ENCODE peak calls at places on chromosomes 3 and 15, in four cellular contexts. A, J, B and O are unnamed samples.

GRCh38 chr15:39132071-39132470 is 448.8 kb upstream of the THBS1 start:
- DNase-seq in A (no peak), J (no peak), B (no peak), O (no peak)

GRCh38 chr3:138019288-138020069 is 9.5 kb downstream of the CLDN18 start:
- DNase-seq in A (no peak), J (no peak), B (no peak), O (no peak)

GRCh38 chr15:82301296-82302016 is 38.8 kb downstream of the SAXO2 start:
- DNase-seq in A (no peak), J (no peak), B (no peak), O (no peak)

GRCh38 chr15:60408438-60409105 is 10.8 kb upstream of the ANXA2 start:
- DNase-seq in A (peak), J (no peak), B (no peak), O (no peak)

GRCh38 chr3:72055436-72055835 is 270.5 kb upstream of the PROK2 start:
- DNase-seq in A (no peak), J (no peak), B (no peak), O (no peak)

GRCh38 chr3:45477838-45478237 is 89.5 kb downstream of the LARS2 start:
- DNase-seq in A (no peak), J (no peak), B (no peak), O (no peak)

GRCh38 chr15:71329509-71330260 is 214.4 kb downstream of the THSD4 start:
- DNase-seq in A (peak), J (no peak), B (no peak), O (no peak)

GRCh38 chr15:48717458-48717857 is 71.9 kb upstream of the FBN1 start:
- DNase-seq in A (peak), J (no peak), B (no peak), O (no peak)

GRCh38 chr15:50670115-50670514 is 16.5 kb downstream of the TRPM7 start:
- DNase-seq in A (no peak), J (no peak), B (no peak), O (no peak)

GRCh38 chr15:45134682-45135604 is 5.1 kb downstream of the DUOX1 start:
- DNase-seq in A (no peak), J (no peak), B (no peak), O (no peak)

GRCh38 chr3:133038731-133039398 is 674 bp downstream of the TMEM108 start:
- DNase-seq in A (peak), J (no peak), B (no peak), O (no peak)

GRCh38 chr3:157151151-157151550 is 8.8 kb downstream of the CCNL1 start:
- DNase-seq in A (no peak), J (no peak), B (no peak), O (no peak)

GRCh38 chr3:10023587-10024310 is 2.5 kb upstream of the FANCD2 start:
- DNase-seq in A (peak), J (peak), B (no peak), O (peak)

GRCh38 chr3:69776926-69777581 is 37.8 kb downstream of the MITF start:
- DNase-seq in A (no peak), J (no peak), B (no peak), O (no peak)